ENCODE peak calls at places on chromosomes 5 and 9, in seven cellular contexts. One of them, this sample, is unnamed.

GRCh38 chr5:135320718-135321484 is 78.1 kb downstream of the MACROH2A1 start:
- DNase-seq in sciatic nerve: no peak
- DNase-seq in astrocyte of the spinal cord: no peak
- DNase-seq in OCI-LY7: no peak
- DNase-seq in ovary: no peak
- DNase-seq in HCT116: no peak
- DNase-seq in CD8-positive, alpha-beta T cell: no peak
- DNase-seq in this sample: peak; percentile 50

GRCh38 chr5:159901308-159901707 is 15.0 kb upstream of the ADRA1B start:
- DNase-seq in sciatic nerve: no peak
- DNase-seq in astrocyte of the spinal cord: no peak
- DNase-seq in OCI-LY7: no peak
- DNase-seq in ovary: no peak
- DNase-seq in HCT116: no peak
- DNase-seq in CD8-positive, alpha-beta T cell: no peak
- DNase-seq in this sample: no peak

GRCh38 chr5:108670591-108671335 is 76.9 kb upstream of the FER start:
- DNase-seq in sciatic nerve: no peak
- DNase-seq in astrocyte of the spinal cord: no peak
- DNase-seq in OCI-LY7: no peak
- DNase-seq in ovary: no peak
- DNase-seq in HCT116: no peak
- DNase-seq in CD8-positive, alpha-beta T cell: no peak
- DNase-seq in this sample: no peak

GRCh38 chr5:94893404-94894145 is 275.1 kb downstream of the SLF1 start:
- DNase-seq in sciatic nerve: no peak
- DNase-seq in astrocyte of the spinal cord: peak; percentile 26
- DNase-seq in OCI-LY7: peak; percentile 4
- DNase-seq in ovary: no peak
- DNase-seq in HCT116: peak; percentile 34
- DNase-seq in CD8-positive, alpha-beta T cell: no peak
- DNase-seq in this sample: no peak

GRCh38 chr9:69249337-69249736 is 75.3 kb downstream of the TJP2 start:
- DNase-seq in sciatic nerve: no peak
- DNase-seq in astrocyte of the spinal cord: no peak
- DNase-seq in OCI-LY7: no peak
- DNase-seq in ovary: no peak
- DNase-seq in HCT116: no peak
- DNase-seq in CD8-positive, alpha-beta T cell: no peak
- DNase-seq in this sample: no peak

GRCh38 chr9:113568481-113569321 is 105.2 kb downstream of the RGS3 start:
- DNase-seq in sciatic nerve: no peak
- DNase-seq in astrocyte of the spinal cord: no peak
- DNase-seq in OCI-LY7: no peak
- DNase-seq in ovary: no peak
- DNase-seq in HCT116: no peak
- DNase-seq in CD8-positive, alpha-beta T cell: no peak
- DNase-seq in this sample: peak; percentile 13

GRCh38 chr5:35876922-35877321 is 20.2 kb downstream of the IL7R start:
- DNase-seq in sciatic nerve: no peak
- DNase-seq in astrocyte of the spinal cord: peak; percentile 18
- DNase-seq in OCI-LY7: no peak
- DNase-seq in ovary: no peak
- DNase-seq in HCT116: no peak
- DNase-seq in CD8-positive, alpha-beta T cell: no peak
- DNase-seq in this sample: no peak

GRCh38 chr9:90001756-90002155 is 396.9 kb downstream of the GADD45G start:
- DNase-seq in sciatic nerve: no peak
- DNase-seq in astrocyte of the spinal cord: no peak
- DNase-seq in OCI-LY7: no peak
- DNase-seq in ovary: no peak
- DNase-seq in HCT116: no peak
- DNase-seq in CD8-positive, alpha-beta T cell: no peak
- DNase-seq in this sample: no peak

GRCh38 chr9:112493738-112494137 is 7.1 kb downstream of the KIAA1958 start:
- DNase-seq in sciatic nerve: no peak
- DNase-seq in astrocyte of the spinal cord: no peak
- DNase-seq in OCI-LY7: no peak
- DNase-seq in ovary: peak; percentile 30
- DNase-seq in HCT116: no peak
- DNase-seq in CD8-positive, alpha-beta T cell: no peak
- DNase-seq in this sample: no peak

GRCh38 chr9:93085676-93086075 is 10.3 kb upstream of the CARD19 start:
- DNase-seq in sciatic nerve: peak; percentile 31
- DNase-seq in astrocyte of the spinal cord: no peak
- DNase-seq in OCI-LY7: no peak
- DNase-seq in ovary: no peak
- DNase-seq in HCT116: no peak
- DNase-seq in CD8-positive, alpha-beta T cell: no peak
- DNase-seq in this sample: no peak

GRCh38 chr5:72057816-72058215 is 49.5 kb upstream of the MAP1B start:
- DNase-seq in sciatic nerve: no peak
- DNase-seq in astrocyte of the spinal cord: no peak
- DNase-seq in OCI-LY7: no peak
- DNase-seq in ovary: no peak
- DNase-seq in HCT116: no peak
- DNase-seq in CD8-positive, alpha-beta T cell: no peak
- DNase-seq in this sample: no peak

GRCh38 chr9:30815585-30815984 is 1568.9 kb upstream of the ACO1 start:
- DNase-seq in sciatic nerve: no peak
- DNase-seq in astrocyte of the spinal cord: no peak
- DNase-seq in OCI-LY7: no peak
- DNase-seq in ovary: no peak
- DNase-seq in HCT116: no peak
- DNase-seq in CD8-positive, alpha-beta T cell: no peak
- DNase-seq in this sample: no peak

GRCh38 chr9:94783121-94783664 is 56.7 kb downstream of the AOPEP start:
- DNase-seq in sciatic nerve: peak; percentile 86
- DNase-seq in astrocyte of the spinal cord: peak; percentile 87
- DNase-seq in OCI-LY7: peak; percentile 56
- DNase-seq in ovary: peak; percentile 64
- DNase-seq in HCT116: peak; percentile 69
- DNase-seq in CD8-positive, alpha-beta T cell: peak; percentile 42
- DNase-seq in this sample: peak; percentile 81

This sample was measured in tibial artery.